ENCODE peak calls at places on chromosomes 11 and 22, in eight cellular contexts. R, Y, Z, G, H, C, E and W are unnamed samples.

GRCh38 chr22:22576244-22576988 is 17.4 kb upstream of the PRAME start:
- DNase-seq in Z (no peak), G (peak), H (peak), C (peak), E (peak), R (peak), Y (peak), W (peak)

GRCh38 chr11:2474059-2474901 is 29.5 kb downstream of the KCNQ1 start:
- DNase-seq in C (peak), G (peak), R (no peak), E (peak), Z (no peak), Y (no peak), H (no peak), W (no peak)

GRCh38 chr11:118938491-118939411 is 13.0 kb upstream of the BCL9L start:
- DNase-seq in Z (no peak), Y (peak), R (peak), E (no peak), G (no peak), C (no peak), H (no peak), W (no peak)

GRCh38 chr11:69819541-69820070 is 390 bp upstream of the FGF3 start:
- DNase-seq in H (no peak), R (no peak), E (no peak), G (no peak), C (no peak), Y (no peak), Z (no peak), W (no peak)

GRCh38 chr22:44884968-44885805 is 124.6 kb downstream of the PHF21B start:
- DNase-seq in Y (no peak), R (no peak), G (no peak), Z (no peak), E (no peak), C (no peak), H (no peak), W (no peak)

GRCh38 chr11:12200359-12201015 is 90.1 kb downstream of the MICAL2 start:
- DNase-seq in H (no peak), G (no peak), Y (peak), Z (peak), R (peak), C (no peak), E (peak), W (no peak)

GRCh38 chr11:83480251-83480650 is 194.1 kb upstream of the CCDC90B start:
- DNase-seq in H (no peak), Z (no peak), Y (no peak), E (no peak), R (no peak), G (no peak), C (no peak), W (no peak)

GRCh38 chr22:44127353-44127752 is 53.4 kb upstream of the PARVG start:
- DNase-seq in Y (no peak), E (no peak), Z (no peak), R (no peak), C (no peak), G (no peak), H (no peak), W (no peak)

GRCh38 chr11:2376751-2377451 is at the start of gene CD81:
- DNase-seq in C (peak), G (peak), Z (no peak), Y (no peak), R (no peak), E (peak), H (peak), W (peak)

GRCh38 chr11:69403556-69404215 is 77.8 kb upstream of the LINC01488 start:
- DNase-seq in Z (no peak), R (peak), Y (peak), C (no peak), H (no peak), G (no peak), E (no peak), W (no peak)

GRCh38 chr11:69703711-69704507 is at the start of gene FGF19:
- DNase-seq in E (no peak), R (no peak), G (no peak), H (no peak), C (no peak), Z (no peak), Y (no peak), W (no peak)

GRCh38 chr11:104164028-104164520 is at the start of gene PDGFD:
- DNase-seq in E (peak), Y (peak), C (peak), R (peak), Z (peak), H (peak), G (peak), W (peak)

GRCh38 chr11:50077526-50077925 is 44.9 kb downstream of the OR4C45 start:
- DNase-seq in G (no peak), Z (no peak), C (no peak), Y (no peak), H (no peak), R (no peak), E (no peak), W (no peak)

GRCh38 chr11:134120921-134121526 is 52.2 kb downstream of the JAM3 start:
- DNase-seq in Y (peak), C (no peak), H (no peak), E (no peak), G (no peak), Z (no peak), R (peak), W (no peak)

GRCh38 chr11:126312903-126313460 is 9.1 kb downstream of the DCPS start:
- DNase-seq in H (no peak), C (no peak), Z (no peak), G (peak), R (no peak), E (no peak), Y (no peak), W (no peak)

GRCh38 chr11:70532066-70532440 is 133.7 kb downstream of the CTTN start:
- DNase-seq in R (no peak), G (no peak), E (no peak), C (no peak), H (no peak), Z (no peak), Y (no peak), W (no peak)

GRCh38 chr11:68159665-68160064 is 38.5 kb upstream of the CHKA start:
- DNase-seq in C (no peak), Z (no peak), Y (no peak), E (no peak), H (no peak), R (no peak), G (no peak), W (no peak)

GRCh38 chr11:111456859-111457730 is 55.1 kb downstream of the BTG4 start:
- DNase-seq in Z (no peak), Y (no peak), R (no peak), E (no peak), G (no peak), H (no peak), C (no peak), W (no peak)

DNA sequence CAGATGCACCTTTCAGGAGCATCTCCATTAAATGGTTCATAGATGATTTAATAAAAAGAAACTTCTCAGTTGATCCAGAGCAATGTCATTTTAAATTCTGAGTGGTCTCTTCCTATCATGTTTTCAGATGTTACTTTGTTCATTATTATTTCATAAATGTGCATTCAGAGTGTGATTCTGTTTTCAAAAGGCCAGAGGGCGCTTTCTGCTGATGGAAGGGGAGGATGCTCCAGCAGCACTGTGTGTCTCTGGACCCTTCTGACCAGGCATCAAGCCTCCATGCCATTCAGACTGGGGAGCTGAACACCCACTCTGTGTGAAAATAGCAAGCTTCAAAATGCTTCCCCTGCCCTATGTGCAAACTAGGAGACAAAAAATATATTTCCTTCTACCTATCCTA is 23.9 kb upstream of the CRTAM start:
- DNase-seq in R (no peak), H (no peak), C (no peak), Z (no peak), G (no peak), E (no peak), Y (no peak), W (no peak)
- TF ChIP-seq CTCF in R (peak), H (peak), C (no peak), Z (no peak), G (no peak), E (no peak), Y (peak), W (peak)

DNA sequence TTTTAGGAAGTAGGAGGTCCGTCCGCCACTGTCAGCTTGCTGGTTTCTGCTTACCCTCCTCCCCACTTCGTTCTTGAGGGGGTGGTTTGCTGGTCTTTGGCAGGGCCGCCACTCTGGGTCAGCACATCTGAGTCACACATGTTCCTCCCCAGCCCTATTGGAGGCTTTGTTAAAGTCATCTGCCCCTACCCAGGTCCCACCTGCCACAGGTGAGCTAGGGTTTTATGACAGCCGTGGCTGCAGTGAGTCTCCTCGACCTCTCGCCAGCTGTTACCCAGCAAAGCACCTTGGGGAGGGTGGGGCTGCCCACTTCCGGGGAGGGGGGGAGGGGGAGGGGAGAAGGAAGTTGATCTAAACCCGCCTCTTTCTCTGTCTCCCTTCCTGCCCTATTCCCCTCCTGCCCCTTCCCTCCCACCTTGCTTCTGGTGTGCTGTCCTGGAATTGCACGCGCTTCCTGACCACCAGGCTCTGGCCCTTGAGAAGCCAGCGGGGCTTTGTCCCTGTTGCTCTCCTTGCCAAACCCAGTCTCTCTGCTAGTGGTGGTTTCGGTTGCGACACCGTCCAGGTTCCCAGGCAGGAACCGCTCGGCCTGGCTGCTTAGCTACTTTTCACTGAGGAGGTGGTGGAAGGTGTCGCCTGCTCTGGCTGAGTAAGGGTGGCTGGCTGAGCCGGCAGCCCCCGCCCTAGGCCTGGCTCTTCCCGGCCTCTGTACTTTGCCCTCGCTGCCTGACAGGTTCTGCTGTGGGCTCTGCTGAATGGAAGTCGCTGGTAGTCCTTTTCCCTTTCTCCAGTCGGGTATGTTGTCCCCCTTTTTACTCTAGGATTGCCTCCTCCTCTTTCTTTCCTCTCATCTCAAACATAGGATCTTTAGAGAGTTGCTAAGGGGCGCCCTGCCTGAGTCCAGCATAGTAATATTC is 28.5 kb downstream of the RCOR2 start:
- DNase-seq in Y (peak), E (peak), H (peak), C (peak), G (peak), R (peak), Z (no peak), W (peak)
- TF ChIP-seq CTCF in Y (no peak), E (no peak), H (no peak), C (no peak), G (no peak), R (no peak), Z (no peak), W (no peak)

DNA sequence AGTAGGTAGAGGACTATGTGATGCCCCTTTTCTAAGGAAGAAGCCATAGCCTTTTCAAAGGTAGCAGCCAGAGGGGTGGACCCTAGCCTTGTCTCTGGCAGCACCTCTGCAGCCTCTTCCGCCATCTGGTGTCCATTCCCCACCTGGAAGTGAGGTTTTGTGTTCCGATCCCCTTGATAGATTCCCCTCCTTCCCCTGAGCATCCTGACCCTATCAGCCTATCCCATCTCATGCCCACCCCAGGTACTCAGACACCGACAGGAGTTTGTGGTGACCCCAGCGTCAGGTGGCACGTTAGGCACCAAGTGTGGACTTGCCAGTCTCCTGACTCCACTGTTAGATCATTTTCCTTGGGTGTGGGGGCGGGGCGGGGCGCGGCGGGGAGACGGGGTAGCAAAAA is 398 bp upstream of the FAM89B start:
- DNase-seq in Z (no peak), H (peak), C (peak), R (no peak), Y (peak), G (no peak), E (peak), W (no peak)
- TF ChIP-seq CTCF in Z (peak), H (peak), C (no peak), R (peak), Y (peak), G (no peak), E (peak), W (peak)

GRCh38 chr11:36212507-36212906 is 76.7 kb downstream of the COMMD9 start:
- DNase-seq in R (no peak), G (no peak), H (no peak), C (no peak), Z (no peak), E (no peak), Y (no peak), W (no peak)
- TF ChIP-seq CTCF in R (no peak), G (no peak), H (no peak), C (no peak), Z (no peak), E (no peak), Y (no peak), W (no peak)